ENCODE peak calls at places on chromosomes 12 and 14, in four cellular contexts. M is IMR-90, R is K562, O is GM12878. B is an unnamed sample. For H4K20me1, the result is how much of the 10 kb centered on the place peaks cover.

GRCh38 chr12:6037459-6037858 is 87.0 kb downstream of the VWF start:
- DNase-seq in O (no peak), R (no peak), M (no peak), B (no peak)

GRCh38 chr12:54294914-54295566 is 5.8 kb downstream of the NFE2 start:
- DNase-seq in O (no peak), R (no peak), M (no peak), B (no peak)

GRCh38 chr12:57381693-57382220 is 49.1 kb downstream of the R3HDM2 start:
- DNase-seq in O (no peak), M (peak), R (no peak), B (no peak)

GRCh38 chr14:30507209-30507608 is 51.7 kb upstream of the G2E3 start:
- DNase-seq in M (no peak), R (no peak), O (no peak), B (no peak)

GRCh38 chr12:47886471-47887240 is 18.1 kb downstream of the VDR start:
- DNase-seq in M (peak), R (no peak), O (no peak), B (no peak)

GRCh38 chr12:125329239-125330238 is 264.3 kb downstream of the AACS start:
- DNase-seq in R (no peak), O (no peak), M (no peak), B (no peak)

GRCh38 chr14:104393199-104393897 is 186.2 kb upstream of the C14orf180 start:
- DNase-seq in R (no peak), M (no peak), O (no peak), B (no peak)

GRCh38 chr14:92259613-92260357 is 63.2 kb upstream of the SLC24A4 start:
- DNase-seq in M (no peak), O (peak), R (no peak), B (no peak)

GRCh38 chr12:87020071-87020470 is 763.9 kb upstream of the MGAT4C start:
- DNase-seq in O (no peak), R (no peak), M (no peak), B (no peak)

GRCh38 chr14:98187302-98187701 is 1084.7 kb downstream of the BCL11B start:
- DNase-seq in R (no peak), O (no peak), M (no peak), B (no peak)

GRCh38 chr12:2386566-2386965 is 333.8 kb downstream of the CACNA1C start:
- DNase-seq in M (no peak), R (no peak), O (no peak), B (no peak)

GRCh38 chr12:25286837-25287236 is 36.1 kb upstream of the KRAS start:
- DNase-seq in M (no peak), R (no peak), O (no peak), B (no peak)

GRCh38 chr14:51449666-51450061 is 202.0 kb upstream of the FRMD6 start:
- DNase-seq in O (no peak), R (no peak), M (no peak), B (no peak)

GRCh38 chr12:47818382-47818700 is 1.4 kb downstream of the HDAC7 start:
- DNase-seq in M (peak), O (no peak), R (no peak), B (peak)

GRCh38 chr12:69570545-69571399 is 14.5 kb upstream of the CCT2 start:
- DNase-seq in M (peak), O (peak), R (peak), B (peak)

GRCh38 chr12:131511803-131512564 is 198.9 kb upstream of the SFSWAP start:
- DNase-seq in O (no peak), R (no peak), M (no peak), B (no peak)

GRCh38 chr14:96362071-96362964 is 823 bp downstream of the ATG2B start:
- DNase-seq in R (peak), M (peak), O (peak), B (peak)

DNA sequence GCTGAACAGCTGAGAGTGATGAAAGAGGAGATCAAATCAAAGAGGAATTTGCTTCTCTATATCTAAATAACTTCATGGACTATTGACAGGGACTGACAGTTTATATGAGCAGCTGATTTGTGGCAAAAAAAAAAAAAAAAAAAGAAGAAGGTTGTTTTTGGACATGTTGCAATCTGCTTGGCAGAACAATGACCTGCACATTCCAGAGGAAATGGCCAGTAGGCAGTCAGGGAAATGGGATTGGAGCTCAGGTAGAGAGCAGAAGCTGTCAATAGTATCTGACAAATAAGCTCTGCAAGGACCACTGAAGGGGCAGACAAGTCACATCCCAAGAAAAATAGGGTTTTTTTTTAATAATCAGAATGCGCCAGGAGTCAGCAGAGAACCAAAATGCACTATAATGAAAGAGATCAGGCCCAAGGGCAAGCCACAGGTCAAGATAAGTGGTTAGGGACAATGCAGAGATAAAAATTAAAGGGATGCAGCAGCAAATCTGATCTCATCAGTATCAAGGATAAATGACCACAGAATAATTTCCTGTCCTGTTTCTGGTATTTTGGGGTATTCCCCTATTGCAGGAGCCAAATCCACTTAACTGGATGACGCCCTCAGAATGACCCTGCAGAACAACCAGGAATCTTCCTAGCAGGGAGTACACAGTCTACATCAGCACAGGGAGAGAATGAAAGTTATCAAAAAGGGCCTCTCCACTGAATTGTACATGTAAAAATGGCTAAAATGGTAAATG is 22.6 kb upstream of the DUSP16 start:
- DNase-seq in M (no peak), O (no peak), R (no peak), B (peak)
- TF ChIP-seq FOS in M (no peak), O (no peak), R (no peak), B (no peak)

DNA sequence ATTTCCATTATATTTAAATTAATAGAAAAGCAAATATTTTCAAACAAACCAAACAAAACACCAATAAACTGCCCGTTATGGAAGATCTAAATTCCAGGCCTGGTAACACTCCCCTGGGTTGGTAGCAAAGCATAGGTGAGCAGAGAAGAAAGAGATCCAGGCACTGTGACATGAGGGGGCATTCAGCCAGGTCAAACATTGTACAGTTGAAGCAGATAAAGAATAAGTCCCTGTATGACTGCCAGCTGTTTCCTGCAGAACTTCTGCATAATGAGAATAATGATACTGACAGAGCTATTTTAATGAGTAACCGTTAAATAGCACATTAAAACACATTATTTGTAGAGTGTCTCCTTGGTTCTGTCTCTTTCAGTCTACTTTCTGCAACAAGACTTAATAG is 35.4 kb downstream of the SLC38A1 start:
- DNase-seq in M (no peak), O (no peak), R (no peak), B (no peak)
- H4K20me1 ChIP-seq in M (under half), O (under half), R (under half), B (under half)

DNA sequence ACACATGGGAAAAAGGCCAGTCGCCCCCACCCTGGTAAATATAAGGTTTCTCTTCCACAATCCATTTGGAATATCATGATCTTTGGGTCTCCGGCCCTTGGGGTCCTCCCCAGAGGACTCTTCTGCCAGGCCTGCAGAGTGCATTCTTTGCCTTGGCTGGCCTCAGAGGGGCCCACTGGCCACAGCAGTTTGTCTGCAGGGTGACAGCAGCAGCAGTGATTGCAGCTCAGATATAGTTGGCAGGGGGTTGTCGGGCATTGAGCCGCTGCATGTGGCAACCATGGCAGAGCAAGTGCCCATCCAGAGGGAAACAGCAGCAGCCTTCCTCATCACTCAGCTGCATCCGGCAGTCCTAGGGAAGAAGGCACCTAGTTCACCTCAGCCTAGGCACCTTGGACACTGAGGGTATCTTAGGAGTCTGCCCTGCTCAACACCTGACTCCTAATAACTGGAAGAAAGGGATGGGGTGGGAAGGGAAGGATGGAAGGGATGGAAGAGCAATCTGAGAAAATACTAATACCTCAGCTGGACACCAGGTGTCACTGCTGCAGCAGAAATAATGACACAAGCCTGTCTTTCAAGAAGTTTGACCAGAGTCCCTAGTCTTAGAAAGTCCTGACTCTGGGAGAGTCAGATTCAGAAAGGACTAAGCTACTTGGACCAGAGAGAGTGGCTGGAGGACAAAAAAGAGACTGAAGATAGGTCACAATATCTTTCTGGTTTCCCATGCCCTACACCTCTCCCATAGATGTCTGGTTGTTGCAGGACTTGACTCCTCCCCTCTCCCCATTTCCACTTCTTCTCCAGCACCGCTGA is 8.9 kb downstream of the AJUBA start:
- DNase-seq in O (no peak), R (peak), M (peak), B (peak)
- TF ChIP-seq FOS in O (no peak), R (no peak), M (no peak), B (no peak)

DNA sequence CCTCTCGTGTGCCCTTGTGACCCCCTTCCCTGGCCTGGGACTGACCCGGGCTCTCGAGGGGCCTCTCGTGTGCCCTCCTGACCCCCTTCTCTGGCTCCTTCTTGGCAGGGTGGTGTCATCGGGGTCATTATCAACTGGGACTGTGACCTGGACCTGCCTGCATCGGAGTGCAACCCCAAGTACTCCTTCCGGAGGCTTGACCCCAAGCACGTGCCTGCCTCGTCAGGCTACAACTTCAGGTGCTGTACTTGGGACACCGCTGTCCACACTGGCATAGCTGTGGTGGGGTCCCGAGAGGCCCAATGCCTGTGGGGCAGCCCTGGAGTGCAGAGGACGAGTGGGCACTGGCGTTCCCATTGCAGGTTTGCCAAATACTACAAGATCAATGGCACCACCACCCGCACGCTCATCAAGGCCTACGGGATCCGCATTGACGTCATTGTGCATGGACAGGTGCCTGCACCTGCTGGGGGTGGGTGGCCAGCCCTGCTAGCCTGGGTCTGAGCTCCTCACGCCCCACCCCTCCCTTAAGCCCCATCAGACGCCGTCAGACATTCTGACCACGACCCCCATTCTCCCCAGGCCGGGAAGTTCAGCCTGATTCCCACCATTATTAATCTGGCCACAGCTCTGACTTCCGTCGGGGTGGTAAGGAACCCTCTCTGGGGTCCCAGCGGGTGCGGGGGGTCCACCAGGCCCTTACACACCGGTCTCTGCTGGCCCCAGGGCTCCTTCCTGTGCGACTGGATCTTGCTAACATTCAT is 2.5 kb downstream of the P2RX2 start:
- DNase-seq in M (no peak), O (no peak), R (no peak), B (no peak)
- H4K20me1 ChIP-seq in M (under half), O (under half), R (under half), B (under half)

GRCh38 chr12:43758247-43758727 is 303 bp downstream of the PUS7L start:
- DNase-seq in M (peak), R (peak), O (peak), B (no peak)
- TF ChIP-seq FOS in M (no peak), R (no peak), O (no peak), B (no peak)

GRCh38 chr12:104627231-104627974 is 170.7 kb downstream of the CHST11 start:
- DNase-seq in M (no peak), R (no peak), O (no peak), B (no peak)

GRCh38 chr12:104632724-104633181 is 176.0 kb downstream of the CHST11 start:
- DNase-seq in M (peak), R (no peak), O (no peak), B (no peak)

GRCh38 chr12:104628338-104629135 is 171.8 kb downstream of the CHST11 start:
- DNase-seq in R (no peak), O (no peak), M (no peak), B (no peak)

GRCh38 chr12:104627975-104628322 is 171.2 kb downstream of the CHST11 start:
- DNase-seq in M (no peak), O (no peak), R (no peak), B (no peak)

GRCh38 chr12:104630230-104630670 is 173.5 kb downstream of the CHST11 start:
- DNase-seq in R (no peak), O (no peak), M (no peak), B (no peak)
- H4K20me1 ChIP-seq in R (under half), O (under half), M (under half), B (under half)

DNA sequence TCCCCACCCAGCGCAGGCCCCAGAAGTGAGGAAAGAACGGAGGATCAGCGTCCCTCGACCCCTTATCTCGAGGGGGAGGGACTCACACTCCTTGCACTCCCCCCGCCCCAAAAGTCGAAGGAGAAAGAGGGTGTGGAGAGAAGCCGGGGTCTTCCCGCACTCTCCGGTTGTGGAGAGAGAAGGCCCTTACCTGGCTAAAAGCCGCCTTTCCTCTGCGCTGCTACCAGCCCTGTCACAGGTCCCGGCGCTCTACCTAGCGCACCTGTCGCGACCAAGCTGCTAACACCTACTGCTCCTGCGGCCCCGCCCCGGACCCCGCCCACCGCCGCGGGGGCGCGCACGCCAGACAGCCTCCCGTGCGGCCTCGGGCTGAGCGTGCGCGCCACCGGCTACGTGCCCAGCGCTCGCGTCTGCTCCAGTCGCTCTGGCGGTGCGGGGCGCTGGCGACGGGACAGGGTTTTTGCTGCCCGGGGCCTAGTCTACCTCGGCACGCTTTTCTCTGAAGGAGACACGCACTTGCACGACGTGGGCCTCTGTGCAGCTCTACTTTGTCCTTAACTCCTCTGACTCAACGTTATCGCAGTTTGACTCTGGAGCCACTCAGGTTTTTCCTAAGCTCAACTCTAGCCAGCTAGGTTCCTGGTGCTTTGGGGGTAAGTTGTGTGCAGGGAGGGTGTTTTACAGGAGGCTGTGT is at the start of gene LIMA1:
- DNase-seq in O (peak), M (peak), R (peak), B (peak)
- TF ChIP-seq FOS in O (no peak), M (no peak), R (no peak), B (no peak)

GRCh38 chr12:113940929-113941486 is 25.1 kb downstream of the RBM19 start:
- DNase-seq in M (no peak), O (no peak), R (no peak), B (no peak)
- H4K20me1 ChIP-seq in M (under half), O (under half), R (under half), B (under half)

GRCh38 chr12:120713861-120714482 is 3.7 kb downstream of the UNC119B start:
- DNase-seq in M (peak), O (peak), R (peak), B (peak)
- TF ChIP-seq FOS in M (no peak), O (no peak), R (no peak), B (no peak)